ENCODE peak calls at places on chromosomes 12 and 14, in five cellular contexts. P is H1, D is HepG2, T is A549, M is K562. B is an unnamed sample.

GRCh38 chr12:6363330-6364036 is 11.9 kb downstream of the SCNN1A start:
- DNase-seq in T (peak; percentile 97), P (no peak), D (peak; percentile 85), M (peak; percentile 85), B (peak; percentile 28)

GRCh38 chr12:124392271-124392990 is 97.5 kb downstream of the RFLNA start:
- DNase-seq in M (no peak), P (no peak), T (peak; percentile 90), D (no peak), B (peak; percentile 45)

GRCh38 chr14:30283822-30284446 is 275.0 kb upstream of the G2E3 start:
- DNase-seq in M (peak; percentile 44), T (peak; percentile 17), D (peak; percentile 37), P (peak; percentile 34), B (peak; percentile 53)

GRCh38 chr14:46769292-46769691 is 117.7 kb upstream of the RPL10L start:
- DNase-seq in M (no peak), T (no peak), P (no peak), D (no peak), B (no peak)

GRCh38 chr12:95857151-95857550 is 1.6 kb upstream of the SNRPF start:
- DNase-seq in D (peak; percentile 37), T (no peak), P (no peak), M (no peak), B (no peak)

GRCh38 chr14:71555654-71556559 is 376.3 kb upstream of the RGS6 start:
- DNase-seq in M (peak; percentile 44), D (peak; percentile 4), T (no peak), P (no peak), B (peak; percentile 43)

GRCh38 chr12:46258129-46258528 is 10.7 kb downstream of the SLC38A1 start:
- DNase-seq in T (no peak), P (no peak), D (no peak), M (no peak), B (no peak)

GRCh38 chr12:104658085-104658484 is 201.3 kb downstream of the CHST11 start:
- DNase-seq in D (no peak), T (no peak), M (no peak), P (no peak), B (no peak)

GRCh38 chr12:94941440-94941862 is 62.0 kb downstream of the NDUFA12 start:
- DNase-seq in P (no peak), M (no peak), D (no peak), T (no peak), B (peak; percentile 79)

GRCh38 chr14:77738559-77739250 is 22.3 kb downstream of the SNW1 start:
- DNase-seq in T (no peak), D (no peak), M (no peak), P (no peak), B (peak; percentile 45)

GRCh38 chr14:104797112-104798044 is 1.8 kb upstream of the AKT1 start:
- DNase-seq in D (peak; percentile 39), M (peak; percentile 73), P (no peak), T (no peak), B (no peak)

GRCh38 chr12:11970155-11970520 is 100.6 kb upstream of the BCL2L14 start:
- DNase-seq in M (no peak), P (no peak), T (no peak), D (no peak), B (no peak)

GRCh38 chr14:99758121-99758871 is 34.9 kb upstream of the EML1 start:
- DNase-seq in M (no peak), D (no peak), P (no peak), T (no peak), B (peak; percentile 96)

GRCh38 chr12:57460457-57461325 is 1.1 kb downstream of the GLI1 start:
- DNase-seq in P (no peak), T (peak; percentile 41), M (peak; percentile 63), D (no peak), B (no peak)

GRCh38 chr12:104750061-104750460 is 208.0 kb downstream of the SLC41A2 start:
- DNase-seq in D (no peak), T (no peak), M (peak; percentile 20), P (no peak), B (peak; percentile 75)

GRCh38 chr12:6372403-6373003 is 2.9 kb downstream of the SCNN1A start:
- DNase-seq in P (no peak), T (peak; percentile 81), M (no peak), D (peak; percentile 91), B (peak; percentile 69)

GRCh38 chr12:113240395-113240794 is 19.1 kb downstream of the TPCN1 start:
- DNase-seq in T (no peak), M (no peak), P (no peak), D (no peak), B (no peak)
- H3K4me1 ChIP-seq in T (peaks cover 30% of the 10 kb centered on the region), M (peaks cover 33% of the 10 kb centered on the region), P (peaks cover 15% of the 10 kb centered on the region), D (peaks cover 46% of the 10 kb centered on the region), B (peaks cover 18% of the 10 kb centered on the region)

DNA sequence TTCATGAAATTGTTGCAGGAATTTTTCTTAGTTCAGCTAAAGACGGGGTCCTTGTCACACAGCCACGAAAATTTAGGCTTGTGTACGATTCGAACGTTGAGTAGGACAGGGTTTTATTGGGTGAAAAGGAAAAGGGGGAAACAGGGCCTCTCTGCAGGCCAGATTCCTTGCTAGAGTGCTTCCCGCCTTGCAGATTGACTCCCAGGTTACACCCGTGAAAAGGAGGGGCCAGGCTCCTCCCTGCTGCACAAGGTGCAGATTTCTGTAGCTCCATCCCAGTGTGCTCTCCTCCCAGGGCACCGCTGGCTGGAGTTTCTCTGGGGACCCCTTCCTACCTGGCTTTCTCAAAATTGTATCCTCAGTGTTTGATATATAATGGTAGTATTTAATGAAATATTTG is 221.5 kb downstream of the ERC1 start:
- DNase-seq in D (no peak), T (no peak), P (peak; percentile 1), M (no peak), B (no peak)
- TF ChIP-seq MAFK in D (no peak), T (no peak), P (no peak), M (no peak), B (no peak)

GRCh38 chr12:54356228-54356627 is 8.1 kb downstream of the GPR84 start:
- DNase-seq in D (no peak), P (no peak), T (no peak), M (peak; percentile 46), B (no peak)
- H3K4me1 ChIP-seq in D (peaks cover 62% of the 10 kb centered on the region), P (peaks cover 67% of the 10 kb centered on the region), T (peaks cover 40% of the 10 kb centered on the region), M (peaks cover 69% of the 10 kb centered on the region), B (peaks cover 37% of the 10 kb centered on the region)

GRCh38 chr14:100902295-100902694 is 1.2 kb downstream of the RTL1 start:
- DNase-seq in M (peak; percentile 36), P (no peak), T (peak; percentile 39), D (peak; percentile 52), B (no peak)
- TF ChIP-seq MAFK in M (no peak), P (no peak), T (no peak), D (no peak), B (no peak)